ENCODE peak calls at places on chromosomes 2 and 18, in six cellular contexts. H is HFF-Myc, X is fibroblast of the aortic adventitia, Y is uterus, D is tibial artery, L is retinal pigment epithelial cell. U is an unnamed sample.

GRCh38 chr2:70258532-70258875 is 567 bp downstream of the PCYOX1 start:
- DNase-seq in H (no peak), X (peak; percentile 52), D (peak; percentile 74), L (no peak), Y (peak; percentile 69), U (no peak)

GRCh38 chr2:37301408-37301807 is 23.2 kb downstream of the PRKD3 start:
- DNase-seq in D (no peak), H (no peak), L (no peak), Y (no peak), X (no peak), U (no peak)

GRCh38 chr18:21820035-21820810 is 79.6 kb downstream of the MIB1 start:
- DNase-seq in H (no peak), X (peak; percentile 52), D (no peak), L (no peak), Y (no peak), U (no peak)

GRCh38 chr18:77148289-77148688 is 15.7 kb upstream of the MBP start:
- DNase-seq in Y (no peak), X (no peak), L (no peak), D (no peak), H (no peak), U (no peak)

GRCh38 chr18:39033312-39033711 is 1467.7 kb upstream of the CELF4 start:
- DNase-seq in X (no peak), L (no peak), H (no peak), Y (no peak), D (no peak), U (no peak)

GRCh38 chr2:232280341-232280740 is 98.2 kb upstream of the ALPP start:
- DNase-seq in H (no peak), X (peak; percentile 52), L (peak; percentile 78), D (no peak), Y (no peak), U (no peak)

GRCh38 chr2:207230261-207231105 is 64.7 kb upstream of the KLF7 start:
- DNase-seq in H (no peak), L (no peak), X (no peak), Y (no peak), D (no peak), U (no peak)

GRCh38 chr2:60105868-60106267 is 447.6 kb downstream of the BCL11A start:
- DNase-seq in Y (no peak), X (no peak), L (no peak), D (no peak), H (no peak), U (no peak)

GRCh38 chr2:64324746-64325410 is 129.1 kb upstream of the LGALSL start:
- DNase-seq in D (no peak), L (no peak), H (no peak), Y (no peak), X (no peak), U (no peak)

GRCh38 chr18:73316513-73316912 is 448.7 kb upstream of the NETO1 start:
- DNase-seq in L (no peak), H (no peak), D (no peak), X (peak; percentile 47), Y (no peak), U (no peak)

GRCh38 chr2:118683460-118683859 is 164.0 kb downstream of the EN1 start:
- DNase-seq in Y (no peak), L (no peak), H (no peak), X (no peak), D (no peak), U (no peak)

GRCh38 chr2:28364611-28365010 is 28.0 kb upstream of the FOSL2 start:
- DNase-seq in Y (no peak), X (no peak), L (no peak), H (no peak), D (no peak), U (no peak)

GRCh38 chr2:68885811-68886075 is 14.5 kb upstream of the BMP10 start:
- DNase-seq in H (no peak), X (no peak), D (no peak), Y (no peak), L (no peak), U (no peak)

GRCh38 chr2:42314892-42315468 is 46.0 kb downstream of the COX7A2L start:
- DNase-seq in Y (no peak), X (peak; percentile 94), D (no peak), H (peak; percentile 24), L (no peak), U (peak; percentile 60)

GRCh38 chr2:11133238-11133935 is 21.9 kb upstream of the SLC66A3 start:
- DNase-seq in D (no peak), H (no peak), Y (no peak), L (no peak), X (no peak), U (no peak)

GRCh38 chr18:73752965-73753364 is 394.7 kb downstream of the FBXO15 start:
- DNase-seq in H (no peak), X (peak; percentile 8), L (no peak), D (no peak), Y (no peak), U (no peak)

DNA sequence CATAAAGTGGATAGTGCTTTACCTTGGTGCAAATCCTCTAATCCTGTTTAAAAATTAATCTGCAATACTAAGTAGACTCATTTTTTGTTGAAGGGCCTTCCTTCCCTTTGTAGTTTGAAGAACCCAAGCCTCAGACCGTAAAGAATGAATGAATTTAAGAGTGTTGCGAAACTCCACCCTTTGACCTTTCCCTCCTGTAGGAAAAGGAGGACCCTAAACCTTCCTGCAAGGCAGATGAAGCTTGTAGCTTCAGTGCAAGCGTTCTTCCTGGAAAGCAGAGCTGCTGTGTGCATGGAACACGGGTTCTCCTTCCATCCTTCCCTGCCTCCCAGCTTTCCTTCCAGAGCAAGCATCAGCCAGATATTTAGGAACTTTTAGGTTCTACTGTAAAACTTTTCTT is 1.7 kb downstream of the IMPA2 start:
- DNase-seq in Y (no peak), L (no peak), D (no peak), H (no peak), X (no peak), U (no peak)
- H3K4me3 ChIP-seq in Y (no peak overlapping the region), L (no peak overlapping the region), D (no peak overlapping the region), H (peak overlapping the region; percentile 65), X (no peak overlapping the region), U (peak overlapping the region; percentile 87)

GRCh38 chr2:156593011-156593921 is 157.1 kb downstream of the GPD2 start:
- DNase-seq in X (no peak), D (no peak), H (no peak), Y (no peak), L (no peak), U (no peak)
- H3K4me3 ChIP-seq in X (no peak overlapping the region), D (no peak overlapping the region), H (no peak overlapping the region), Y (no peak overlapping the region), L (no peak overlapping the region), U (no peak overlapping the region)

GRCh38 chr2:173961346-173961705 is 3.8 kb downstream of the SP3 start:
- DNase-seq in Y (no peak), H (no peak), X (no peak), L (no peak), D (no peak), U (no peak)
- H3K4me3 ChIP-seq in Y (no peak overlapping the region), H (no peak overlapping the region), X (no peak overlapping the region), L (no peak overlapping the region), D (no peak overlapping the region), U (no peak overlapping the region)

DNA sequence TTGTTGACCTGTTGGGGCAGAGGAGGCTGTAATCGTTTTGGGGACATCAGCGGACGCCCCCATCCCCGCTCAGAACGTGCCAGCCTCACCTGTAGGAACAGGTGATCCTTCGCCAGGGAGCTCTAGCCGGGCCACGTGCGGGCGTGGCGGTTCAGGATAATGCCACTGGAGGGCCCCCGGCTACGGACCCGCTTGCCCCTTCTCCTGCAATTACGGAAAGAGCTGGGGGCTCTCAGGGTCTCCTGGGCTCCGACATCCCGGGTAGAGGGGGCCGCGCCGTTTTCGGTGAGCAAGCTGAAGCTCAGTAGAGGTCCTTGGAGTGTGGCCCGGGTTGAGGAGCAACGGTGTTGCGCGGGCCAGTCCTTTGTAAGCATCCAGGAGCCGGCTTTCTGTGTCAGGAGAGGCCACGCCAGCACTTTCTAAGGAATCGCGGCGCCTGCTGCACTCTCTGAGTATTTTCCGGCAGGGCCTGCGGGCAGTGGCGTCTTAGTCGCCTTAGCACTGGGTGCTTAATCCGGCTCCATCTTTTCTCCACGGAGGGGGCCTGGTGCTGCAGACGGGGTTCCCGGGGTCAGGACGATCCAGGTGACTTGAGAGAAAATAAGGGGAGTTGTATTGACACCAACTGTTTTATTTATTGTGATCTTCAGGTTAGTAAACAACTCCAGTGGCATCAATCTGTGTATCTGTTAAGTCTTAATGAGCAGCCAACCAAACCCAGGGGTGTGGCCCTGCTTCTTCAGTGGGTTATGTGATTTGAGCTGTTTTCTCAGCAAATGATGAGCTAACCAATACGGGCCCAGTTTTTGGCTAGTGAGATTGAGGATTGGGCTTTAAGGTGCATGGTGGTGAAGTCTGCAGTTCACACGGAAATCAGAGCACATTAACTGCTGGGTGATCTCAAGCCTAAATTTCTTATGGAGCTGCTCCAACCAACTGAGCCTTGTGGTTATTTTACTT is 1.9 kb downstream of the MTCL1 start:
- DNase-seq in D (peak; percentile 36), H (peak; percentile 66), X (peak; percentile 70), Y (peak; percentile 51), L (no peak), U (no peak)
- H3K4me3 ChIP-seq in D (peak overlapping the region; percentile 68), H (peak overlapping the region; percentile 93), X (peak overlapping the region; percentile 81), Y (peak overlapping the region; percentile 60), L (peak overlapping the region; percentile 69), U (peak overlapping the region; percentile 79)

GRCh38 chr2:205876127-205876526 is 193.8 kb downstream of the NRP2 start:
- DNase-seq in D (no peak), L (no peak), Y (no peak), X (no peak), H (no peak), U (no peak)

GRCh38 chr2:205868054-205868453 is 185.8 kb downstream of the NRP2 start:
- DNase-seq in D (no peak), H (no peak), L (no peak), X (no peak), Y (no peak), U (no peak)

GRCh38 chr2:205868773-205869333 is 186.6 kb downstream of the NRP2 start:
- DNase-seq in L (peak; percentile 76), X (no peak), Y (no peak), H (no peak), D (no peak), U (peak; percentile 69)

GRCh38 chr2:205869439-205869838 is 187.1 kb downstream of the NRP2 start:
- DNase-seq in H (no peak), X (no peak), D (no peak), L (no peak), Y (no peak), U (no peak)

DNA sequence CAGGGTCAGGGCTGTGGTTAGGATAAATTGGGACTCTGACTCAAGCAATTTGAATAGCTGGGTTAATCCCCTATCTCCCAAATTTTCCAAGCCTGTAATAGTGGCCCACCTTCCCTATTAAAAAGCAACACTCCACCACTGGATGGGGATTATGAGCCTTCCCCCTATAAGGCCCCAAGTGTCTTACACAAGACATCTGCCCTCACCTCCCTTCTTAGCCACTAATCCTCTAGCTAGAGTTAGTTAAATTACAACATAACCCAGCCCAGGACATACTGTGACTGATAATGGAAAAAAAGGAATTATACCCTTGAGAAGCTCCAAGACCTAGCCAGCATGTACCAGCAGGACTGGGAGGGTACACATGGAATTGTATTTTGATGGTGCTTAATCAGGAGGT is 190.4 kb downstream of the NRP2 start:
- DNase-seq in Y (no peak), H (no peak), L (no peak), X (no peak), D (no peak), U (no peak)
- H3K4me3 ChIP-seq in Y (no peak overlapping the region), H (no peak overlapping the region), L (no peak overlapping the region), X (no peak overlapping the region), D (no peak overlapping the region), U (no peak overlapping the region)